ENCODE peak calls at places on chromosome 19, in eight cellular contexts. H is cortex of kidney; W is left ventricle myocardium inferior; Y is activated naive CD4-positive, alpha-beta T cell; G is iPS-NIHi11; B is stimulated activated CD8-positive, alpha-beta memory T cell treated with anti-CD3 and anti-CD28 coated beads, Interleukin-15, amount 100 ng/mL, for 48 hours; Q is germinal center; J is left cardiac atrium. R is an unnamed sample.
A peak's percentile ranks its signal among the peaks of the same experiment; 100 is the strongest.

GRCh38 chr19:49587227-49587626 is 3.8 kb upstream of the PRR12 start:
- DNase-seq in H (no peak), W (no peak), Y (no peak), G (no peak), B (no peak), Q (no peak), J (no peak), R (no peak)

GRCh38 chr19:7074705-7075282 is 5.3 kb downstream of the ZNF557 start:
- DNase-seq in H (no peak), W (no peak), Y (no peak), G (no peak), B (no peak), Q (no peak), J (no peak), R (no peak)

GRCh38 chr19:32652893-32653625 is 21.9 kb downstream of the ANKRD27 start:
- DNase-seq in H (no peak), W (peak; percentile 81), Y (no peak), G (no peak), B (no peak), Q (no peak), J (peak; percentile 89), R (no peak)

GRCh38 chr19:53927745-53928144 is 18.7 kb downstream of the CACNG7 start:
- DNase-seq in H (no peak), W (no peak), Y (no peak), G (peak; percentile 92), B (no peak), Q (no peak), J (peak; percentile 38), R (peak; percentile 71)

GRCh38 chr19:8017808-8018207 is 12.4 kb upstream of the ELAVL1 start:
- DNase-seq in H (no peak), W (no peak), Y (no peak), G (no peak), B (no peak), Q (peak; percentile 74), J (no peak), R (no peak)

GRCh38 chr19:18576383-18576782 is 4.7 kb downstream of the UBA52 start:
- DNase-seq in H (no peak), W (no peak), Y (no peak), G (no peak), B (no peak), Q (no peak), J (no peak), R (no peak)

GRCh38 chr19:3065675-3066357 is 3.5 kb upstream of the TLE5 start:
- DNase-seq in H (no peak), W (no peak), Y (no peak), G (no peak), B (no peak), Q (peak; percentile 68), J (no peak), R (no peak)

GRCh38 chr19:29467824-29468401 is 57.9 kb upstream of the VSTM2B start:
- DNase-seq in H (no peak), W (no peak), Y (no peak), G (peak; percentile 38), B (no peak), Q (no peak), J (no peak), R (no peak)

GRCh38 chr19:22882797-22883196 is 50.7 kb downstream of the ZNF723 start:
- DNase-seq in H (no peak), W (no peak), Y (no peak), G (peak; percentile 14), B (no peak), Q (no peak), J (no peak), R (no peak)

GRCh38 chr19:35639321-35639639 is 2.3 kb upstream of the ETV2 start:
- DNase-seq in H (no peak), W (no peak), Y (no peak), G (no peak), B (no peak), Q (no peak), J (no peak), R (no peak)

GRCh38 chr19:1162404-1163282 is 11.4 kb downstream of the SBNO2 start:
- DNase-seq in H (no peak), W (no peak), Y (no peak), G (peak; percentile 23), B (no peak), Q (no peak), J (no peak), R (no peak)

GRCh38 chr19:41351339-41352245 is 2.1 kb downstream of the TGFB1 start:
- DNase-seq in H (no peak), W (peak; percentile 75), Y (peak; percentile 47), G (peak; percentile 86), B (peak; percentile 72), Q (peak; percentile 89), J (peak; percentile 81), R (peak; percentile 61)

GRCh38 chr19:49863254-49863934 is 4.0 kb downstream of the PNKP start:
- DNase-seq in H (no peak), W (no peak), Y (no peak), G (no peak), B (no peak), Q (no peak), J (no peak), R (no peak)